ENCODE peak calls at places on chromosomes 3 and 15, in ten cellular contexts. J is tibial nerve; H is HCT116; Y is AG09319; A is amniotic stem cell; G is activated CD8-positive, alpha-beta memory T cell treated with anti-CD3 and anti-CD28 coated beads for 1 hour; Q is T-cell; L is uterus; C is Calu3; E is left ventricle myocardium inferior. B is an unnamed sample.

GRCh38 chr3:150770662-150771061 is 7.7 kb upstream of the SIAH2 start:
- DNase-seq in J (no peak), H (no peak), Y (no peak), A (no peak), G (no peak), Q (no peak), L (no peak), C (no peak), E (no peak), B (no peak)

GRCh38 chr3:196207159-196207832 is 3.9 kb downstream of the ZDHHC19 start:
- DNase-seq in J (no peak), H (no peak), Y (no peak), A (no peak), G (no peak), Q (peak), L (no peak), C (peak), E (no peak), B (peak)

GRCh38 chr3:52890735-52891134 is 6.6 kb downstream of the STIMATE start:
- DNase-seq in J (no peak), H (no peak), Y (no peak), A (no peak), G (no peak), Q (no peak), L (no peak), C (no peak), E (no peak), B (no peak)

GRCh38 chr15:94174399-94174802 is 57.0 kb upstream of the MCTP2 start:
- DNase-seq in J (no peak), H (no peak), Y (peak), A (no peak), G (no peak), Q (no peak), L (no peak), C (no peak), E (no peak), B (no peak)

GRCh38 chr15:31473384-31474058 is 146.9 kb downstream of the KLF13 start:
- DNase-seq in J (no peak), H (no peak), Y (no peak), A (no peak), G (no peak), Q (no peak), L (no peak), C (no peak), E (no peak), B (no peak)

GRCh38 chr3:71753716-71754609 is at the start of gene GPR27:
- DNase-seq in J (no peak), H (no peak), Y (no peak), A (no peak), G (no peak), Q (no peak), L (peak), C (peak), E (peak), B (no peak)

GRCh38 chr15:59186501-59186900 is 20.1 kb upstream of the LDHAL6B start:
- DNase-seq in J (no peak), H (no peak), Y (no peak), A (no peak), G (no peak), Q (no peak), L (no peak), C (no peak), E (no peak), B (no peak)

GRCh38 chr15:23482228-23482627 is 35.2 kb upstream of the GOLGA6L2 start:
- DNase-seq in J (no peak), H (no peak), Y (no peak), A (no peak), G (no peak), Q (no peak), L (no peak), C (no peak), E (no peak), B (no peak)

GRCh38 chr15:64640146-64640868 is 135.1 kb downstream of the RBPMS2 start:
- DNase-seq in J (no peak), H (no peak), Y (no peak), A (no peak), G (no peak), Q (no peak), L (peak), C (no peak), E (no peak), B (no peak)

GRCh38 chr3:94179059-94179458 is 116.2 kb downstream of the NSUN3 start:
- DNase-seq in J (no peak), H (no peak), Y (no peak), A (no peak), G (no peak), Q (no peak), L (no peak), C (no peak), E (no peak), B (no peak)

GRCh38 chr3:100160516-100160915 is 46.2 kb upstream of the FILIP1L start:
- DNase-seq in J (no peak), H (no peak), Y (no peak), A (no peak), G (no peak), Q (no peak), L (no peak), C (no peak), E (no peak), B (no peak)

GRCh38 chr15:74790080-74790916 is 8.4 kb downstream of the CSK start:
- DNase-seq in J (peak), H (no peak), Y (peak), A (no peak), G (no peak), Q (no peak), L (peak), C (peak), E (peak), B (no peak)

GRCh38 chr15:53837263-53837662 is 77.8 kb upstream of the WDR72 start:
- DNase-seq in J (no peak), H (no peak), Y (no peak), A (no peak), G (no peak), Q (no peak), L (no peak), C (peak), E (no peak), B (no peak)

GRCh38 chr3:48367201-48367600 is 4.8 kb upstream of the FBXW12 start:
- DNase-seq in J (no peak), H (no peak), Y (no peak), A (no peak), G (no peak), Q (no peak), L (no peak), C (peak), E (no peak), B (no peak)